ENCODE peak calls at places on chromosomes 7 and 10, in ten cellular contexts. Q is PC-3, D is NB4, H is astrocyte of the spinal cord, G is A549, J is SK-N-SH, V is lower lobe of right lung, R is AG04450, P is ovary, X is suprapubic skin. Z is an unnamed sample.

GRCh38 chr7:1283941-1284742 is 51.5 kb downstream of the UNCX start:
- DNase-seq in H (no peak), G (no peak), D (no peak), P (no peak), Q (no peak), J (no peak), R (no peak), V (peak; percentile 30), X (no peak), Z (no peak)

GRCh38 chr10:127102176-127102575 is 94.2 kb downstream of the INSYN2A start:
- DNase-seq in Q (peak; percentile 14), X (no peak), H (no peak), J (no peak), D (no peak), R (no peak), P (no peak), G (no peak), V (no peak), Z (peak; percentile 4)

GRCh38 chr7:88399036-88399435 is 92.3 kb upstream of the STEAP4 start:
- DNase-seq in Q (no peak), J (no peak), D (no peak), P (no peak), G (no peak), V (no peak), H (no peak), X (no peak), R (no peak), Z (no peak)

GRCh38 chr10:71572962-71573361 is 146.6 kb downstream of the C10orf105 start:
- DNase-seq in V (no peak), D (no peak), J (no peak), Q (no peak), P (no peak), X (no peak), H (no peak), R (no peak), G (no peak), Z (no peak)

GRCh38 chr7:17166824-17167379 is 131.6 kb upstream of the AHR start:
- DNase-seq in Q (no peak), H (no peak), G (no peak), D (no peak), J (no peak), R (no peak), P (no peak), V (no peak), X (no peak), Z (no peak)

GRCh38 chr10:57142925-57143576 is 782.0 kb upstream of the ZWINT start:
- DNase-seq in H (no peak), D (no peak), P (no peak), J (no peak), G (no peak), V (no peak), Q (no peak), R (no peak), X (no peak), Z (no peak)

GRCh38 chr7:129877146-129877792 is 75.5 kb downstream of the UBE2H start:
- DNase-seq in G (no peak), D (peak; percentile 38), J (no peak), X (no peak), Q (no peak), V (no peak), H (no peak), R (no peak), P (no peak), Z (peak; percentile 34)

GRCh38 chr10:28169525-28169924 is 133.3 kb downstream of the MPP7 start:
- DNase-seq in V (no peak), Q (no peak), P (no peak), H (no peak), R (no peak), J (no peak), X (no peak), D (no peak), G (no peak), Z (no peak)

GRCh38 chr7:75842836-75843446 is 29.3 kb upstream of the CCL24 start:
- DNase-seq in H (peak; percentile 77), X (no peak), Q (peak; percentile 84), J (no peak), P (peak; percentile 25), D (peak; percentile 96), G (peak; percentile 72), V (no peak), R (peak; percentile 80), Z (peak; percentile 96)

GRCh38 chr10:101030492-101031127 is 319 bp downstream of the PDZD7 start:
- DNase-seq in X (no peak), D (no peak), G (no peak), H (no peak), P (no peak), V (no peak), Q (peak; percentile 25), R (no peak), J (peak; percentile 53), Z (no peak)

GRCh38 chr10:69801434-69802315 is at the start of gene COL13A1:
- DNase-seq in R (no peak), H (peak; percentile 80), J (peak; percentile 65), G (peak; percentile 35), P (peak; percentile 35), V (peak; percentile 55), D (peak; percentile 40), Q (peak; percentile 99), X (no peak), Z (peak; percentile 86)

GRCh38 chr7:151080091-151080521 is 503 bp downstream of the FASTK start:
- DNase-seq in Q (no peak), R (no peak), V (no peak), G (peak; percentile 45), H (no peak), D (peak; percentile 64), J (peak; percentile 77), P (no peak), X (no peak), Z (peak; percentile 17)

GRCh38 chr10:80204193-80204714 is 1.1 kb downstream of the ANXA11 start:
- DNase-seq in J (no peak), D (peak; percentile 38), Q (peak; percentile 82), X (no peak), V (peak; percentile 80), G (peak; percentile 28), P (no peak), R (no peak), H (peak; percentile 27), Z (peak; percentile 71)

GRCh38 chr7:113945018-113945938 is 26.5 kb upstream of the PPP1R3A start:
- DNase-seq in P (no peak), G (no peak), J (no peak), Q (no peak), X (no peak), V (no peak), H (no peak), R (no peak), D (no peak), Z (peak; percentile 55)

GRCh38 chr7:128871050-128871449 is 8.4 kb downstream of the ATP6V1F start:
- DNase-seq in X (no peak), P (no peak), D (no peak), J (no peak), H (no peak), R (no peak), V (no peak), G (no peak), Q (no peak), Z (no peak)

GRCh38 chr10:97553575-97554100 is 18.9 kb upstream of the ANKRD2 start:
- DNase-seq in J (peak; percentile 80), D (peak; percentile 71), Q (peak; percentile 71), R (no peak), P (peak; percentile 69), V (peak; percentile 80), X (no peak), G (peak; percentile 74), H (peak; percentile 73), Z (peak; percentile 78)
- TF ChIP-seq CTCF in J (peak; percentile 91), D (peak; percentile 93), Q (peak; percentile 76), R (peak; percentile 94), P (peak; percentile 71), V (peak; percentile 85), X (peak; percentile 81), G (peak; percentile 86), H (peak; percentile 95), Z (peak; percentile 88)

GRCh38 chr10:104910712-104911111 is 269.6 kb downstream of the SORCS3 start:
- DNase-seq in D (no peak), R (no peak), G (no peak), V (no peak), X (no peak), J (peak; percentile 7), P (no peak), H (no peak), Q (no peak), Z (peak; percentile 25)

GRCh38 chr10:104907509-104907908 is 266.4 kb downstream of the SORCS3 start:
- DNase-seq in V (no peak), P (no peak), X (no peak), H (no peak), R (no peak), J (no peak), D (no peak), G (no peak), Q (no peak), Z (no peak)

GRCh38 chr10:104903433-104903832 is 262.3 kb downstream of the SORCS3 start:
- DNase-seq in G (no peak), R (no peak), V (no peak), Q (no peak), H (no peak), J (no peak), D (peak; percentile 5), X (no peak), P (no peak), Z (no peak)

GRCh38 chr10:104908581-104908980 is 267.5 kb downstream of the SORCS3 start:
- DNase-seq in R (no peak), G (no peak), D (no peak), P (no peak), J (no peak), H (no peak), Q (no peak), V (no peak), X (no peak), Z (no peak)

DNA sequence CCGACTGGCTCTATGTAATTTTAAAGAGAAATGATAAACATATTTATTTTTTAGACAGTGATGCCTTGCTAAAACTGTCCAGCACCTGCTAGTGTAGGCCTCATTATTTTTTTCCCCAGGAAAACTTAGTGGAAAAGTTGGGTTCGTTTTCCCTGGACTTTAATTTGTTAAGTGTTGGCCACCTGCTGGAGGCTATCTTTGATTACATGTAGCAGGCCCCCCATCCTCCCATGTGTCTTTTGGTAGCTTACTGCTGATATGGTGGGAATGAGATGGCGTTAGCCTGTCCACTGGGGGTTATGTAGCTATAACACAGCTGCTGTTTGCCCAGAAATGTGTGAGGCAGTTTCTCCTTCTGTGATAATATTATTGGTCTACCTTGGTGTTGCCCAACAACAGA is 265.0 kb downstream of the SORCS3 start:
- DNase-seq in V (no peak), X (no peak), J (no peak), Q (no peak), P (no peak), D (no peak), H (no peak), G (no peak), R (no peak), Z (no peak)
- TF ChIP-seq CTCF in V (no peak), X (no peak), J (no peak), Q (no peak), P (no peak), D (no peak), H (no peak), G (no peak), R (no peak), Z (peak; percentile 9)

GRCh38 chr10:12937527-12937926 is 64.0 kb downstream of the CCDC3 start:
- DNase-seq in J (no peak), D (no peak), Q (peak; percentile 56), H (no peak), R (no peak), X (no peak), G (no peak), V (no peak), P (no peak), Z (peak; percentile 38)
- TF ChIP-seq CTCF in J (no peak), D (no peak), Q (no peak), H (no peak), R (no peak), X (no peak), G (no peak), V (no peak), P (no peak), Z (no peak)

GRCh38 chr10:17891435-17891834 is 60.3 kb upstream of the SLC39A12 start:
- DNase-seq in H (no peak), P (no peak), X (no peak), J (no peak), D (no peak), G (no peak), V (no peak), R (no peak), Q (no peak), Z (no peak)
- TF ChIP-seq CTCF in H (no peak), P (no peak), X (no peak), J (no peak), D (no peak), G (no peak), V (no peak), R (no peak), Q (no peak), Z (no peak)

Z was measured in MCF 10A.